ENCODE peak calls at places on chromosomes 13 and 19, in seven cellular contexts. V is K562, L is GM12878, F is GM12892, Z is H1, K is HepG2, I is SK-N-SH. C is an unnamed sample.

GRCh38 chr13:71785361-71785760 is 81.6 kb downstream of the DACH1 start:
- DNase-seq in V (no peak), L (no peak), F (no peak), Z (no peak), K (no peak), I (no peak), C (no peak)

GRCh38 chr19:2170219-2170618 is 6.5 kb downstream of the DOT1L start:
- DNase-seq in V (no peak), L (no peak), F (no peak), Z (no peak), K (no peak), I (no peak), C (no peak)

GRCh38 chr13:41352935-41353801 is 42.1 kb downstream of the NAA16 start:
- DNase-seq in V (peak; percentile 19), L (peak; percentile 30), F (peak; percentile 5), Z (no peak), K (peak; percentile 35), I (peak; percentile 55), C (peak; percentile 9)

GRCh38 chr19:52007805-52008557 is at the start of gene ZNF615:
- DNase-seq in V (peak; percentile 70), L (peak; percentile 47), F (peak; percentile 53), Z (peak; percentile 60), K (peak; percentile 76), I (peak; percentile 84), C (peak; percentile 48)

GRCh38 chr13:64362564-64362963 is 2867.6 kb downstream of the PCDH9 start:
- DNase-seq in V (no peak), L (no peak), F (no peak), Z (no peak), K (no peak), I (no peak), C (no peak)

GRCh38 chr19:45342911-45343310 is 2.4 kb downstream of the KLC3 start:
- DNase-seq in V (no peak), L (no peak), F (no peak), Z (no peak), K (no peak), I (no peak), C (no peak)

GRCh38 chr13:59880468-59880867 is 283.3 kb downstream of the DIAPH3 start:
- DNase-seq in V (no peak), L (no peak), F (no peak), Z (no peak), K (no peak), I (no peak), C (no peak)

GRCh38 chr13:20824762-20825161 is 51.0 kb upstream of the EEF1AKMT1 start:
- DNase-seq in V (no peak), L (no peak), F (no peak), Z (no peak), K (no peak), I (no peak), C (no peak)

GRCh38 chr19:28980236-28980868 is 232.6 kb downstream of the UQCRFS1 start:
- DNase-seq in V (no peak), L (no peak), F (no peak), Z (no peak), K (no peak), I (no peak), C (no peak)

GRCh38 chr13:37473035-37473434 is 125.5 kb downstream of the POSTN start:
- DNase-seq in V (peak; percentile 32), L (no peak), F (no peak), Z (no peak), K (no peak), I (peak; percentile 2), C (no peak)

GRCh38 chr13:30045916-30046704 is 195.7 kb upstream of the UBL3 start:
- DNase-seq in V (no peak), L (no peak), F (no peak), Z (no peak), K (no peak), I (no peak), C (no peak)

GRCh38 chr13:44732503-44733098 is 156.5 kb upstream of the TSC22D1 start:
- DNase-seq in V (no peak), L (no peak), F (no peak), Z (no peak), K (peak; percentile 92), I (no peak), C (no peak)

GRCh38 chr19:40005670-40006272 is 8.9 kb downstream of the ZNF546 start:
- DNase-seq in V (no peak), L (no peak), F (no peak), Z (no peak), K (no peak), I (no peak), C (no peak)

GRCh38 chr13:23979361-23980159 is 82.3 kb upstream of the C1QTNF9B start:
- DNase-seq in V (no peak), L (no peak), F (peak; percentile 48), Z (no peak), K (peak; percentile 6), I (peak; percentile 85), C (peak; percentile 55)

GRCh38 chr19:21197589-21198295 is 55.9 kb downstream of the ZNF431 start:
- DNase-seq in V (no peak), L (no peak), F (no peak), Z (no peak), K (no peak), I (no peak), C (no peak)

GRCh38 chr13:112657850-112658445 is 31.9 kb upstream of the ATP11A start:
- DNase-seq in V (no peak), L (no peak), F (no peak), Z (no peak), K (no peak), I (no peak), C (no peak)

GRCh38 chr19:3852177-3852511 is 16.7 kb downstream of the ZFR2 start:
- DNase-seq in V (no peak), L (no peak), F (no peak), Z (no peak), K (no peak), I (no peak), C (no peak)

GRCh38 chr13:114224201-114224600 is 10.5 kb upstream of the CDC16 start:
- DNase-seq in V (no peak), L (no peak), F (no peak), Z (no peak), K (no peak), I (no peak), C (no peak)

GRCh38 chr13:78881054-78881453 is 222.1 kb upstream of the OBI1 start:
- DNase-seq in V (no peak), L (no peak), F (no peak), Z (no peak), K (no peak), I (peak; percentile 64), C (no peak)

GRCh38 chr19:30861896-30862295 is 487.3 kb downstream of the TSHZ3 start:
- DNase-seq in V (no peak), L (no peak), F (no peak), Z (no peak), K (no peak), I (no peak), C (no peak)

GRCh38 chr13:30861163-30861562 is 44.9 kb upstream of the MEDAG start:
- DNase-seq in V (no peak), L (no peak), F (no peak), Z (no peak), K (no peak), I (no peak), C (no peak)

DNA sequence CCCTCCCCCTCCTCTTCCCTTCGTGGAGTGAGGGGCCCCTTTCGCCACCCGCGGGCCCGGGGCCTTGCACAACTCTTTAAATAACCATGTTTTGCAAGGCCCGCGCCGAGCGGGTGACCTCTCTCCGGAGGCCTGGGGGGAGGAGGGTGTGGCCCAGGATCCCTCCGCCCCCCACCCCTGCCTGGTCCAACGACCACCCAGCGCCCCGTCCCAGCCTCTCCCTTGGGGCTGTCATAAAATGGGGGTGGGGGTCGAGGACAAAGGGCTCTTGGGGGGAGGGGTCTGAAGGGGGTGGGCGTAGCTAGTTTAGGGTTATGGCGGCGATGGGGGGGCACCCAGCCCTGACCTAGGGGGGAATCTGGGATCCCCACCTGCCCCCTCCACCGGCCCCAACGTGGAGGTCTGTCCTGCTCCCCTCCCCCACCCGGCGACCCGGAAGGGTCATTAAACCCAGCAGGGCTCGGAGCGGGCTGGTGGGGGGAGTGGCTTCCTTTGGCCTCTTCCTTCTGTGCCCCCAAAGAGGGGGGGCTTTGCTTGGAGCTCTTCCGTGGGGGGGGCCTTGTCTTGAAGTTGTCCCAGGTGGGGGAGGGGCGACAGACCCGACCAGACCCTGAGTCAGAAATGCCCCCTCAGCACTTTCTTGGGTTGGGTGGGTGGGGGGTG is 1.3 kb downstream of the ARID3A start:
- DNase-seq in V (peak; percentile 73), L (no peak), F (no peak), Z (no peak), K (peak; percentile 85), I (peak; percentile 78), C (no peak)
- TF ChIP-seq TAF1 in V (no peak), L (no peak), F (no peak), Z (no peak), K (no peak), I (no peak), C (no peak)

GRCh38 chr19:18290250-18291018 is 9.0 kb upstream of the JUND start:
- DNase-seq in V (no peak), L (peak; percentile 79), F (peak; percentile 57), Z (no peak), K (no peak), I (no peak), C (no peak)
- TF ChIP-seq POLR2AphosphoS5 in V (no peak), L (no peak), F (no peak), Z (no peak), K (no peak), I (no peak), C (no peak)

DNA sequence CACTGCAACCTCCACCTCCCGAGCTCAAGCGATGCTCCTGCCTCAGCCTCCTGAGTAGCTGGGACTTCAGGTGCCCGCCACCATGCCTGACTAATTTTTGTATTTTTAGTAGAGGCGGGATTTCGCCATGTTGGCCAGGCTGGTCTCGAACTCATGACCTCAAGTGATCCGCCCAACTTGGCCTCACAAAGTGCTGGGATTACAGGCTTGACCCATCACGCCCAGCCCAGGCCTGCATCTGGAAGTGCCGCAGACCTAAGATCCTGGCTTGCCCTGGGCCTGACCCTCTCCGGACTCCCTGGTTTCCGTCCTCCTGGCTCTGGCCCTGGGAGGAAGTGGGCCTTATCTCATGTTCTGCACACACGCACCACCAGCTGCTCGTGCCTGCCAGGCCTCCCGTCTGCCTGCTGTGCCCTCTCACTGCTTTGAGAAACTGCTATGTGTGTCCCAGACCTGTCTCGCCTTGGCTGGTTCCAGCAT is 4.7 kb upstream of the PTGIR start:
- DNase-seq in V (no peak), L (no peak), F (no peak), Z (no peak), K (no peak), I (peak; percentile 87), C (no peak)
- TF ChIP-seq TAF1 in V (no peak), L (no peak), F (no peak), Z (no peak), K (no peak), I (no peak), C (no peak)

GRCh38 chr19:8259922-8260247 is 48.3 kb downstream of the CD320 start:
- DNase-seq in V (no peak), L (no peak), F (no peak), Z (no peak), K (no peak), I (no peak), C (no peak)

GRCh38 chr19:8261881-8262280 is 46.3 kb downstream of the CD320 start:
- DNase-seq in V (no peak), L (no peak), F (no peak), Z (no peak), K (no peak), I (no peak), C (no peak)

GRCh38 chr19:8259142-8259921 is 48.8 kb downstream of the CD320 start:
- DNase-seq in V (no peak), L (no peak), F (no peak), Z (no peak), K (no peak), I (no peak), C (no peak)

GRCh38 chr19:8262431-8262830 is 45.7 kb downstream of the CD320 start:
- DNase-seq in V (no peak), L (no peak), F (no peak), Z (no peak), K (no peak), I (no peak), C (no peak)

GRCh38 chr19:8261347-8261746 is 46.8 kb downstream of the CD320 start:
- DNase-seq in V (no peak), L (no peak), F (no peak), Z (no peak), K (no peak), I (no peak), C (no peak)
- TF ChIP-seq POLR2AphosphoS5 in V (no peak), L (no peak), F (no peak), Z (no peak), K (no peak), I (no peak), C (no peak)